ENCODE peak calls at places on chromosomes 7 and 10, in ten cellular contexts. W is naive thymus-derived CD8-positive, alpha-beta T cell; T is T follicular helper cell; J is smooth muscle cell of the brain vasculature; G is WTC11; O is neural crest cell; Z is neural progenitor cell; S is dorsolateral prefrontal cortex; M is activated gamma-delta T cell treated with anti-CD3 and anti-CD28 coated beads, Interleukin-2, amount 50 U/mL, for 16 hours; E is right cardiac atrium. X is an unnamed sample.

GRCh38 chr10:4260483-4260882 is 475.5 kb upstream of the KLF6 start:
- DNase-seq in E (no peak), W (no peak), M (no peak), G (no peak), Z (no peak), O (no peak), S (no peak), J (no peak), T (no peak), X (no peak)

GRCh38 chr7:15889501-15889900 is 203.0 kb upstream of the MEOX2 start:
- DNase-seq in W (no peak), S (no peak), E (peak; percentile 14), O (no peak), J (no peak), G (peak; percentile 13), Z (peak; percentile 41), M (no peak), T (no peak), X (no peak)

GRCh38 chr7:15228891-15229290 is 326.3 kb upstream of the DGKB start:
- DNase-seq in T (no peak), S (no peak), G (no peak), O (no peak), J (no peak), Z (no peak), E (no peak), W (no peak), M (no peak), X (no peak)

GRCh38 chr10:72038458-72039001 is 49.8 kb downstream of the SPOCK2 start:
- DNase-seq in G (no peak), M (no peak), J (no peak), E (no peak), W (no peak), S (no peak), T (no peak), O (no peak), Z (peak; percentile 43), X (no peak)

GRCh38 chr10:98242823-98243222 is 25.2 kb downstream of the LOXL4 start:
- DNase-seq in S (no peak), G (no peak), Z (no peak), O (no peak), M (no peak), W (no peak), E (no peak), J (no peak), T (no peak), X (no peak)

GRCh38 chr10:4270116-4270515 is 485.1 kb upstream of the KLF6 start:
- DNase-seq in E (no peak), W (no peak), S (no peak), J (no peak), T (no peak), M (no peak), G (no peak), O (no peak), Z (no peak), X (no peak)

GRCh38 chr10:87862644-87863101 is 660 bp downstream of the KLLN start:
- DNase-seq in T (peak; percentile 65), W (peak; percentile 64), G (no peak), M (no peak), E (no peak), S (no peak), Z (peak; percentile 78), J (no peak), O (no peak), X (peak; percentile 87)

GRCh38 chr7:70545214-70545613 is 586.7 kb upstream of the GALNT17 start:
- DNase-seq in S (no peak), G (no peak), E (no peak), J (no peak), Z (no peak), T (no peak), O (no peak), W (no peak), M (no peak), X (no peak)

GRCh38 chr7:82740246-82740848 is 296.8 kb upstream of the CACNA2D1 start:
- DNase-seq in M (no peak), E (no peak), T (no peak), Z (peak; percentile 78), S (no peak), J (peak; percentile 41), G (peak; percentile 71), O (peak; percentile 55), W (no peak), X (no peak)

GRCh38 chr7:141874787-141875186 is 33.5 kb upstream of the PRSS37 start:
- DNase-seq in J (no peak), E (no peak), Z (no peak), M (no peak), G (no peak), T (no peak), W (no peak), O (no peak), S (no peak), X (no peak)

GRCh38 chr10:110327262-110327914 is 22.7 kb upstream of the SMNDC1 start:
- DNase-seq in G (no peak), M (no peak), E (no peak), S (no peak), J (no peak), Z (no peak), W (no peak), T (no peak), O (no peak), X (no peak)

GRCh38 chr7:90951986-90952648 is 312.1 kb upstream of the FZD1 start:
- DNase-seq in S (no peak), E (no peak), W (no peak), T (no peak), Z (peak; percentile 56), M (no peak), G (no peak), O (no peak), J (no peak), X (no peak)

GRCh38 chr7:2624293-2624881 is 7.4 kb upstream of the TTYH3 start:
- DNase-seq in S (no peak), M (no peak), W (no peak), E (no peak), J (no peak), Z (no peak), G (no peak), O (no peak), T (no peak), X (no peak)

GRCh38 chr10:118035358-118036031 is 11.2 kb downstream of the RAB11FIP2 start:
- DNase-seq in Z (no peak), O (no peak), J (no peak), G (no peak), E (no peak), S (no peak), W (no peak), M (no peak), T (no peak), X (peak; percentile 9)

GRCh38 chr10:116748041-116748440 is 5.7 kb upstream of the HSPA12A start:
- DNase-seq in E (no peak), O (no peak), J (no peak), Z (no peak), M (no peak), W (no peak), T (no peak), G (no peak), S (no peak), X (no peak)

GRCh38 chr7:81209059-81209458 is 290.2 kb upstream of the SEMA3C start:
- DNase-seq in G (no peak), Z (no peak), T (no peak), J (no peak), M (no peak), E (no peak), S (no peak), W (no peak), O (no peak), X (no peak)

GRCh38 chr7:142488842-142489241 is 231.0 kb upstream of the PRSS58 start:
- DNase-seq in S (no peak), J (no peak), W (no peak), O (no peak), T (no peak), G (no peak), M (no peak), Z (no peak), E (no peak), X (no peak)

GRCh38 chr7:152126741-152127140 is 101.3 kb downstream of the GALNT11 start:
- DNase-seq in Z (no peak), O (no peak), G (no peak), S (no peak), E (no peak), T (no peak), M (no peak), J (no peak), W (no peak), X (no peak)

GRCh38 chr10:132882481-132882951 is 59.9 kb downstream of the CFAP46 start:
- DNase-seq in Z (no peak), M (no peak), E (no peak), W (no peak), J (no peak), O (no peak), S (peak; percentile 29), T (no peak), G (no peak), X (no peak)